ENCODE peak calls at places on chromosome 22, in ten cellular contexts. T, L, X, W, U, R, F, H, I and C are unnamed samples.

GRCh38 chr22:40256501-40256900 is 78.8 kb downstream of the TNRC6B start:
- DNase-seq in T (no peak), L (no peak), X (no peak), W (no peak), U (no peak), R (no peak), F (peak; percentile 13), H (no peak), I (no peak), C (no peak)

GRCh38 chr22:40058265-40058664 is 63.5 kb downstream of the FAM83F start:
- DNase-seq in T (no peak), L (no peak), X (no peak), W (no peak), U (no peak), R (no peak), F (no peak), H (peak; percentile 33), I (no peak), C (no peak)

GRCh38 chr22:44454113-44454769 is 43.8 kb downstream of the RTL6 start:
- DNase-seq in T (no peak), L (no peak), X (no peak), W (no peak), U (no peak), R (no peak), F (no peak), H (no peak), I (no peak), C (no peak)

GRCh38 chr22:32700186-32700882 is 101.2 kb upstream of the TIMP3 start:
- DNase-seq in T (peak; percentile 21), L (no peak), X (no peak), W (no peak), U (no peak), R (no peak), F (no peak), H (peak; percentile 36), I (peak; percentile 23), C (no peak)

GRCh38 chr22:33654173-33654890 is 265.9 kb downstream of the LARGE1 start:
- DNase-seq in T (peak; percentile 28), L (no peak), X (no peak), W (no peak), U (no peak), R (no peak), F (peak; percentile 28), H (no peak), I (no peak), C (no peak)

GRCh38 chr22:33593818-33594217 is 326.5 kb downstream of the LARGE1 start:
- DNase-seq in T (no peak), L (no peak), X (no peak), W (no peak), U (no peak), R (no peak), F (no peak), H (no peak), I (no peak), C (no peak)

GRCh38 chr22:19942886-19943664 is 1.5 kb upstream of the TXNRD2 start:
- DNase-seq in T (peak; percentile 65), L (no peak), X (no peak), W (no peak), U (no peak), R (no peak), F (peak; percentile 51), H (peak; percentile 40), I (peak; percentile 52), C (peak; percentile 29)

GRCh38 chr22:40463017-40463631 is 92.7 kb downstream of the SGSM3 start:
- DNase-seq in T (no peak), L (no peak), X (no peak), W (no peak), U (no peak), R (no peak), F (no peak), H (no peak), I (no peak), C (no peak)

GRCh38 chr22:40036591-40037225 is 42.0 kb downstream of the FAM83F start:
- DNase-seq in T (peak; percentile 75), L (peak; percentile 43), X (peak; percentile 63), W (peak; percentile 73), U (no peak), R (no peak), F (peak; percentile 84), H (peak; percentile 88), I (no peak), C (peak; percentile 85)

GRCh38 chr22:20204281-20204680 is 53.4 kb upstream of the CCDC188 start:
- DNase-seq in T (no peak), L (no peak), X (no peak), W (no peak), U (no peak), R (no peak), F (no peak), H (no peak), I (no peak), C (no peak)

GRCh38 chr22:40436460-40437431 is 66.4 kb downstream of the SGSM3 start:
- DNase-seq in T (peak; percentile 77), L (no peak), X (peak; percentile 64), W (peak; percentile 34), U (no peak), R (no peak), F (peak; percentile 74), H (peak; percentile 68), I (peak; percentile 43), C (peak; percentile 78)

GRCh38 chr22:39574779-39575551 is 4.4 kb downstream of the CACNA1I start:
- DNase-seq in T (no peak), L (no peak), X (peak; percentile 65), W (peak; percentile 69), U (no peak), R (no peak), F (peak; percentile 68), H (no peak), I (no peak), C (no peak)

GRCh38 chr22:50714631-50715179 is 23.3 kb upstream of the ACR start:
- DNase-seq in T (no peak), L (no peak), X (no peak), W (no peak), U (no peak), R (no peak), F (no peak), H (no peak), I (no peak), C (no peak)

GRCh38 chr22:29308148-29308790 is 1.8 kb downstream of the GAS2L1 start:
- DNase-seq in T (no peak), L (no peak), X (no peak), W (no peak), U (no peak), R (no peak), F (no peak), H (no peak), I (no peak), C (no peak)

GRCh38 chr22:22754961-22755777 is 110.8 kb downstream of the GGTLC2 start:
- DNase-seq in T (no peak), L (no peak), X (no peak), W (no peak), U (peak; percentile 22), R (no peak), F (no peak), H (no peak), I (no peak), C (no peak)

GRCh38 chr22:22754268-22754657 is 109.8 kb downstream of the GGTLC2 start:
- DNase-seq in T (no peak), L (no peak), X (no peak), W (no peak), U (no peak), R (no peak), F (no peak), H (no peak), I (no peak), C (no peak)

GRCh38 chr22:22752199-22752555 is 107.8 kb downstream of the GGTLC2 start:
- DNase-seq in T (no peak), L (no peak), X (no peak), W (no peak), U (no peak), R (no peak), F (no peak), H (no peak), I (no peak), C (no peak)

GRCh38 chr22:22752556-22753477 is 108.4 kb downstream of the GGTLC2 start:
- DNase-seq in T (no peak), L (peak; percentile 47), X (peak; percentile 65), W (no peak), U (peak; percentile 64), R (no peak), F (peak; percentile 50), H (no peak), I (no peak), C (peak; percentile 88)

GRCh38 chr22:22753526-22754267 is 109.3 kb downstream of the GGTLC2 start:
- DNase-seq in T (peak; percentile 73), L (peak; percentile 62), X (peak; percentile 100), W (peak; percentile 17), U (peak; percentile 63), R (peak; percentile 63), F (peak; percentile 76), H (peak; percentile 70), I (no peak), C (no peak)
- TF ChIP-seq CTCF in T (peak; percentile 53), L (peak; percentile 42), X (no peak), W (peak; percentile 67), U (no peak), R (peak; percentile 70), F (peak; percentile 58), H (peak; percentile 72), I (no peak), C (peak; percentile 77)

GRCh38 chr22:45671783-45672563 is at the start of gene ATXN10:
- DNase-seq in T (peak; percentile 81), L (peak; percentile 66), X (peak; percentile 74), W (peak; percentile 58), U (peak; percentile 71), R (peak; percentile 33), F (peak; percentile 89), H (peak; percentile 95), I (peak; percentile 68), C (peak; percentile 91)
- H3K4me1 ChIP-seq in T (peaks cover 26% of the 10 kb centered on the region), L (peaks cover 17% of the 10 kb centered on the region), X (peaks cover 18% of the 10 kb centered on the region), W (peaks cover 51% of the 10 kb centered on the region), U (peaks cover 26% of the 10 kb centered on the region), R (peaks cover 27% of the 10 kb centered on the region), F (peaks cover 15% of the 10 kb centered on the region), H (peaks cover 8% of the 10 kb centered on the region), I (no peaks in the 10 kb centered on the region), C (peaks cover 10% of the 10 kb centered on the region)

DNA sequence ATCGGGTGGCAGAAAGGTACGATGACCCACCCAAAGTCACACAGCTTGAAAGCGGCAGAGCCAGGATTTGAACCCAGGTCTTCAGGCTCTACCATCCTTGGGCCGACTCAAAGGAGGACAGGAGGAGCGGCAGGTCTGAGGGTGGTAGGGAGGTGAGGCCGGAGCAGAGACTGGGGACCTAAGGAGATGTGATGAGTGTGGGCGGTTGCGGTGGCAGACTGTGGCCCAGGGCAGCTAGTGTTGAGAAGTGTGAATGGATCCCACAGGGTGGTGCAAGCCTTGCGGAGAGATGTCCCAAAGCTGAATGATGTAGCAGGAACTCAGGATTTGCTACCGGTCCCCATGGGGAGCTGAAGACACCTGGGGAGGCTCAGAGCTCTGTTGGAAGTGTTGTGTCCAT is 180.2 kb downstream of the MYO18B start:
- DNase-seq in T (no peak), L (no peak), X (no peak), W (no peak), U (no peak), R (no peak), F (no peak), H (no peak), I (no peak), C (no peak)
- H3K27ac ChIP-seq in T (no peak overlapping the region), L (no peak overlapping the region), X (no peak overlapping the region), W (no peak overlapping the region), U (no peak overlapping the region), R (no peak overlapping the region), F (no peak overlapping the region), H (no peak overlapping the region), I (no peak overlapping the region), C (no peak overlapping the region)

DNA sequence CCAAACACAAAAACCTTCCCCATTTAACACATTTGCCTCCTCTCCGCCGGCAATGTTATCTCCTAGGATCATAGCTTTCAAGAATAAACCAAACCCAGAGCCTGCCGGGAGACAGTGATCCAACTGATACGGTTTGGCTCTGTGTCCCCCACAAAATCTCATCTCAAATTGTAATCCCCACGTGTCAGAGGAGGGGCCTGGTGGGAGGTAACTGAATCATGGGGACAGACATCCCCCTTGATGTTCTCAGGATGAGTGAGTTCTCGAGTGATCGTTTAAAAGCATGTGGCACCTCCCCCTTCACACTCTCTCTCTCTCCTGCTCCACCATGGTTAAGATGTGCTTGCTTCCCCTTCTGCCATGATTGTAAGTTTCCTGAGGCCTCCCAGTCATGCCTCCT is 33.3 kb downstream of the RBFOX2 start:
- DNase-seq in T (no peak), L (no peak), X (no peak), W (no peak), U (no peak), R (no peak), F (no peak), H (no peak), I (peak; percentile 37), C (no peak)
- TF ChIP-seq CTCF in T (no peak), L (no peak), X (no peak), W (no peak), U (no peak), R (no peak), F (no peak), H (no peak), I (no peak), C (no peak)